ENCODE peak calls at places on chromosomes 16 and 17, in nine cellular contexts. O is A549, Z is PC-3, M is stomach, K is neural progenitor cell, S is psoas muscle, F is GM23248, R is dorsolateral prefrontal cortex, U is IMR-90. P is an unnamed sample.

GRCh38 chr17:70109497-70109896 is 34.5 kb downstream of the KCNJ16 start:
- DNase-seq in O (no peak), Z (no peak), M (no peak), K (no peak), S (no peak), F (peak; percentile 3), R (no peak), U (no peak), P (no peak)

GRCh38 chr17:45775576-45776011 is 8.5 kb upstream of the CRHR1 start:
- DNase-seq in O (no peak), Z (peak; percentile 46), M (peak; percentile 86), K (no peak), S (peak; percentile 32), F (no peak), R (no peak), U (no peak), P (no peak)

GRCh38 chr16:30030841-30031413 is at the start of gene TLCD3B:
- DNase-seq in O (no peak), Z (no peak), M (no peak), K (peak; percentile 85), S (no peak), F (peak; percentile 34), R (no peak), U (no peak), P (no peak)

GRCh38 chr16:4954714-4955113 is 3.4 kb upstream of the SEC14L5 start:
- DNase-seq in O (no peak), Z (no peak), M (no peak), K (no peak), S (no peak), F (no peak), R (no peak), U (peak; percentile 29), P (no peak)

GRCh38 chr16:17408955-17409441 is 61.8 kb downstream of the XYLT1 start:
- DNase-seq in O (no peak), Z (no peak), M (no peak), K (no peak), S (no peak), F (no peak), R (no peak), U (no peak), P (no peak)

GRCh38 chr17:58759522-58759921 is 3.9 kb downstream of the PPM1E start:
- DNase-seq in O (no peak), Z (no peak), M (no peak), K (no peak), S (no peak), F (no peak), R (no peak), U (no peak), P (no peak)

GRCh38 chr17:64641499-64641898 is 20.6 kb downstream of the SMURF2 start:
- DNase-seq in O (peak; percentile 41), Z (peak; percentile 68), M (no peak), K (no peak), S (no peak), F (peak; percentile 94), R (no peak), U (peak; percentile 91), P (no peak)

GRCh38 chr16:54938351-54939346 is 8.0 kb downstream of the IRX5 start:
- DNase-seq in O (no peak), Z (no peak), M (no peak), K (peak; percentile 70), S (no peak), F (peak; percentile 73), R (no peak), U (no peak), P (no peak)

GRCh38 chr17:1792495-1793446 is 30.9 kb downstream of the SERPINF1 start:
- DNase-seq in O (no peak), Z (no peak), M (no peak), K (no peak), S (no peak), F (no peak), R (no peak), U (no peak), P (no peak)

GRCh38 chr17:76843703-76844484 is 24.3 kb upstream of the MGAT5B start:
- DNase-seq in O (no peak), Z (peak; percentile 31), M (no peak), K (no peak), S (no peak), F (peak; percentile 26), R (no peak), U (no peak), P (no peak)

GRCh38 chr16:66363196-66363777 is 3.2 kb upstream of the CDH5 start:
- DNase-seq in O (no peak), Z (no peak), M (no peak), K (no peak), S (no peak), F (no peak), R (no peak), U (no peak), P (no peak)

DNA sequence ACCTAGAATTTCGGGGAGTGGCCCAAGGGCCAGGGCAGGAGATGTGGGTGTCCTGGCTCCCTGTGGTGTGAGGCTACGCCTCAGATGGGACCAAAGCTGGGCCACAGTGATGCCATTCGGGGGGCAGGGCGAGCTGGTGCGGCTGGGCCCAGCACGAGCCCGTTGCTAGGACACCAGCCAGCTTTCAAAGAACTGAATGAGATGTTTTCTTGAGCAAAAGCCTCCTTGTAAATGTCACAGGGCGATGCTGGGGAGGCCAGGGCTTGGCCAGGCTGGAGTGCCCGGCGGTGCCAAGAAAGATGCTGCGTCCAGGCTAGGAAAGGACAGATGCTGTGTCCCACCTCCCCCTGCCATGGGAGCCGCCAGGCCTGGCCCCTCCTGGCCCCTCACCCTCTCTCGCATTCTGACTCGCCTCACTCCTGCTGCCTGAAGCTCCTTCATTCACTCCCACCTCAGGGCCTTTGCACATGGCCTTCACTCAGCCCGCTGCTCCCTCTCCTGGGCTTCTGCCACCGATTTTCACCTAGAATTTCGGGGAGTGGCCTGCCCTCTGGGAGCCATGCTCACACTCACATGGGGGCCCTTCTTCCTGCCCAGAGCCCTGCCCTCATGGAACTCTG is 39.1 kb downstream of the CPNE2 start:
- DNase-seq in O (no peak), Z (no peak), M (no peak), K (no peak), S (no peak), F (no peak), R (peak; percentile 84), U (no peak), P (peak; percentile 85)
- H3K27ac ChIP-seq in O (no peak overlapping the region), Z (no peak overlapping the region), M (no peak overlapping the region), K (no peak overlapping the region), S (no peak overlapping the region), F (no peak overlapping the region), R (peak overlapping the region; percentile 96), U (no peak overlapping the region), P (peak overlapping the region; percentile 75)

GRCh38 chr17:82869536-82869935 is 29.7 kb upstream of the ZNF750 start:
- DNase-seq in O (no peak), Z (no peak), M (no peak), K (no peak), S (no peak), F (no peak), R (no peak), U (no peak), P (no peak)
- H3K27ac ChIP-seq in O (no peak overlapping the region), Z (no peak overlapping the region), M (no peak overlapping the region), K (no peak overlapping the region), S (no peak overlapping the region), F (no peak overlapping the region), R (no peak overlapping the region), U (no peak overlapping the region), P (no peak overlapping the region)

GRCh38 chr16:9658157-9658556 is 524.1 kb downstream of the GRIN2A start:
- DNase-seq in O (no peak), Z (no peak), M (no peak), K (no peak), S (no peak), F (no peak), R (no peak), U (no peak), P (no peak)
- H3K27ac ChIP-seq in O (no peak overlapping the region), Z (no peak overlapping the region), M (no peak overlapping the region), K (no peak overlapping the region), S (no peak overlapping the region), F (no peak overlapping the region), R (no peak overlapping the region), U (no peak overlapping the region), P (no peak overlapping the region)

GRCh38 chr16:57256601-57257395 is 11.7 kb downstream of the ARL2BP start:
- DNase-seq in O (no peak), Z (no peak), M (peak; percentile 18), K (no peak), S (no peak), F (no peak), R (no peak), U (no peak), P (no peak)
- H3K27ac ChIP-seq in O (no peak overlapping the region), Z (no peak overlapping the region), M (no peak overlapping the region), K (no peak overlapping the region), S (no peak overlapping the region), F (no peak overlapping the region), R (peak overlapping the region; percentile 98), U (no peak overlapping the region), P (peak overlapping the region; percentile 75)

GRCh38 chr17:48190871-48191270 is 83.3 kb downstream of the SNX11 start:
- DNase-seq in O (no peak), Z (no peak), M (no peak), K (no peak), S (no peak), F (no peak), R (no peak), U (no peak), P (no peak)

GRCh38 chr17:48195910-48196309 is 88.3 kb downstream of the SNX11 start:
- DNase-seq in O (no peak), Z (no peak), M (no peak), K (no peak), S (no peak), F (no peak), R (no peak), U (no peak), P (no peak)

GRCh38 chr17:48192321-48192731 is 84.8 kb downstream of the SNX11 start:
- DNase-seq in O (no peak), Z (peak; percentile 34), M (no peak), K (no peak), S (no peak), F (no peak), R (no peak), U (no peak), P (no peak)

GRCh38 chr17:48191362-48191761 is 83.8 kb downstream of the SNX11 start:
- DNase-seq in O (no peak), Z (no peak), M (no peak), K (no peak), S (no peak), F (no peak), R (no peak), U (no peak), P (no peak)

DNA sequence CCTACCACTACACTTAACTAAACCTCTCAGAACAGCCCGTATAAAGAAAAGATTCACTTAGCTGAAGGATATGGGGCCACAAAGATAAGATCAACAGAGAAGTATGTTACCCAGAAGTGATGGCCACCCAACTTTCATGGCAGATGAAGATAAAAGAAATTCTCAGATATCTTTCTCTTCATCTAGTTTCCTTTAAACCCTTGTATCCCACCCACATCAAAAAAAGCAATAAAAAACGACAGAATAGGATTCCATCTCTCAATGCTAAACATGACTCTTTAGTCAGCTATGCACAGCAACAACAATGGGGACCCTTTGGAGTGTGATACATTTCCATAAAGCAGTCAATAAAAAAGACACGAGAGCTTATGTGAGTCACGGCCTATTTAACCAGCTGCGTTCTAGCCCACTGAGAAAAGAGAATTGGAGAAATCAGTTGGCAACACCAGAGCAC is 86.6 kb downstream of the SNX11 start:
- DNase-seq in O (no peak), Z (peak; percentile 97), M (no peak), K (no peak), S (no peak), F (peak; percentile 42), R (no peak), U (peak; percentile 47), P (no peak)
- H3K27ac ChIP-seq in O (no peak overlapping the region), Z (peak overlapping the region; percentile 12), M (no peak overlapping the region), K (no peak overlapping the region), S (no peak overlapping the region), F (no peak overlapping the region), R (no peak overlapping the region), U (no peak overlapping the region), P (no peak overlapping the region)

P was measured in substantia nigra.